ENCODE peak calls at places on chromosomes 5 and 9, in seven cellular contexts. R is neuronal stem cell, T is H9, L is mesenchymal stem cell, Z is H1, W is mesendoderm, P is trophoblast cell. Q is an unnamed sample.

GRCh38 chr5:132662925-132663770 is 5.2 kb downstream of the IL13 start:
- DNase-seq in R (no peak), T (no peak), L (peak), Z (no peak), W (peak), P (no peak), Q (peak)

GRCh38 chr9:113651896-113652295 is 188.4 kb downstream of the RGS3 start:
- DNase-seq in R (no peak), T (no peak), L (no peak), Z (no peak), W (no peak), P (no peak), Q (no peak)

GRCh38 chr5:112097768-112098167 is 321.3 kb downstream of the EPB41L4A start:
- DNase-seq in R (no peak), T (no peak), L (no peak), Z (no peak), W (no peak), P (no peak), Q (no peak)

GRCh38 chr5:141734501-141735231 is 52.6 kb upstream of the ARAP3 start:
- DNase-seq in R (peak), T (peak), L (peak), Z (no peak), W (peak), P (peak), Q (peak)

GRCh38 chr9:10678790-10679189 is 66.0 kb upstream of the PTPRD start:
- DNase-seq in R (no peak), T (no peak), L (peak), Z (no peak), W (no peak), P (no peak), Q (peak)

GRCh38 chr5:164002653-164003052 is 497.2 kb downstream of the MAT2B start:
- DNase-seq in R (no peak), T (no peak), L (peak), Z (no peak), W (no peak), P (no peak), Q (peak)

GRCh38 chr9:3664044-3664443 is 138.2 kb upstream of the RFX3 start:
- DNase-seq in R (no peak), T (no peak), L (no peak), Z (no peak), W (no peak), P (no peak), Q (peak)

GRCh38 chr5:40410939-40411635 is 268.6 kb upstream of the PTGER4 start:
- DNase-seq in R (no peak), T (no peak), L (peak), Z (no peak), W (no peak), P (peak), Q (peak)

GRCh38 chr9:98101868-98102273 is 17.2 kb downstream of the TRIM14 start:
- DNase-seq in R (no peak), T (peak), L (no peak), Z (no peak), W (no peak), P (no peak), Q (peak)

GRCh38 chr5:143427122-143427735 is 23.7 kb upstream of the NR3C1 start:
- DNase-seq in R (no peak), T (no peak), L (no peak), Z (no peak), W (no peak), P (no peak), Q (no peak)

GRCh38 chr5:38777111-38777510 is 68.7 kb upstream of the OSMR start:
- DNase-seq in R (no peak), T (no peak), L (no peak), Z (no peak), W (no peak), P (no peak), Q (no peak)

GRCh38 chr5:38782185-38782584 is 63.6 kb upstream of the OSMR start:
- DNase-seq in R (no peak), T (no peak), L (no peak), Z (no peak), W (no peak), P (no peak), Q (no peak)

GRCh38 chr5:38780316-38780715 is 65.5 kb upstream of the OSMR start:
- DNase-seq in R (no peak), T (no peak), L (peak), Z (no peak), W (no peak), P (no peak), Q (peak)

GRCh38 chr5:38780950-38781349 is 64.9 kb upstream of the OSMR start:
- DNase-seq in R (no peak), T (no peak), L (peak), Z (no peak), W (no peak), P (no peak), Q (peak)

DNA sequence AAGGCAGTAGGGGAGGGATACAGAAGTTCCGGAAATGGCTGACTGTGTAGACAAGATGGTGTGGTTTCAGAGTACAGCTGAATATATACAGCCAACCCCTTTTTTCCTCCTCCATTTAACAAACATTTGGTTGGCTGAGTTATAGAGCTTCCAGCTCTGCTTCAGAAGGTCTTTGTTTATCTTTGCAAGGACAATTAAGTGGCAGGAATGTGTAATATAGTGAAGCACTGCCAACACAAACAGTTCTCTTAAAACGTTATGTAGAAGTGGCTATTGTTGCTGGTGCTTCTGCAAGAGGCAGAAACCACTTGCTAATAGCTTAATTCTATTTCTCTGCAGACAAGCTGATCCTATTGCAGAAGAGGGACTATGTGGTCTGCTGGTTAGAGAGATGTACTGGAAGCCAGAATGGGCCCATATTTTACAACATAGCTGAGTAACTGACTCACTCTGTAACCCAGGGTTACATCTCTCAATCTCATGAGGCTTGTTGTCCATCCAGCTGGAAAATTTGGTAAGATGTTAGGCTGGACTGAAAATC is 62.7 kb upstream of the OSMR start:
- DNase-seq in R (no peak), T (no peak), L (peak), Z (no peak), W (peak), P (peak), Q (peak)
- H4K8ac ChIP-seq in R (no peak), T (no peak), L (no peak), Z (no peak), W (no peak), P (no peak), Q (peak)

DNA sequence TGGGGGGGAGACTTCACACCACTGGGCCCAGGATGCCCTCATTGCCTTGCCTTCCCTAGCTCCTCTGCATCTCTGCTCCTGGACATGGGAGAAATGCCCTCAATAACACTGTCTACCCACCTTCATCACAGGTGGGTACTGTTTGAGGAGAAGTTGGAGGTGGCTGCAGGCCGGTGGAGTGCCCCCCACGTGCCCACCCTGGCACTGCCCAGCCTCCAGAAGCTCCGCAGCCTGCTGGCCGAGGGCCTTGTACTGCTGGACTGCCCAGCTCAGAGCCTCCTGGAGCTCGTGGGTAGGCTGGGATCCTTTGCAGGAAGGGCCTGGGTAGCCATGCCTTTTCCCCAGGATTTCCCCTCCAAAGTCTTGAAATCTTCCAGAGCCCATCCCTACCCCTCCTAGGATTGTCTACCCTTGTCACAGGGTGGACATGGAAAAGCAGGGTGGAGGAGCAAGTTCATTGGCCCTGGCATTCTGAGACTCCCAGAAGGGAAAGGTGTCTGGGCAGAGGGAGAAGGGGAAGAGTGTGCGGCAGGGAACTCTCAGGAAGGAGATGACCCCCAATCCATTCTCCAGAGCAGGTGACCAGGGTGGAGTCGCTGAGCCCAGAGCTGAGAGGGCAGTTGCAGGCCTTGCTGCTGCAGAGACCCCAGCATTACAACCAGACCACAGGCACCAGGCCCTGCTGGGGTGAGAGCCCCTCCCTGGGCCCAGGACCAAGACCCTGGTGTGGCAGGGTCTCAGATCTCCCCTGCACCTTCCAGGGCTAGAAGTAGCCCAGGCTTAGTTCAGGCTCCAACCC is 886 bp downstream of the SLC4A9 start:
- DNase-seq in R (no peak), T (no peak), L (no peak), Z (no peak), W (no peak), P (no peak), Q (no peak)
- H4K8ac ChIP-seq in R (no peak), T (no peak), L (no peak), Z (no peak), W (no peak), P (no peak), Q (no peak)

GRCh38 chr9:91577540-91577939 is 153.9 kb upstream of the NFIL3 start:
- DNase-seq in R (no peak), T (no peak), L (no peak), Z (no peak), W (peak), P (no peak), Q (no peak)

GRCh38 chr9:91572811-91573210 is 149.2 kb upstream of the NFIL3 start:
- DNase-seq in R (no peak), T (no peak), L (no peak), Z (no peak), W (no peak), P (no peak), Q (no peak)

GRCh38 chr9:91567642-91568274 is 144.1 kb upstream of the NFIL3 start:
- DNase-seq in R (no peak), T (no peak), L (no peak), Z (no peak), W (no peak), P (no peak), Q (no peak)

GRCh38 chr9:91571036-91571435 is 147.4 kb upstream of the NFIL3 start:
- DNase-seq in R (no peak), T (no peak), L (peak), Z (no peak), W (no peak), P (no peak), Q (no peak)

DNA sequence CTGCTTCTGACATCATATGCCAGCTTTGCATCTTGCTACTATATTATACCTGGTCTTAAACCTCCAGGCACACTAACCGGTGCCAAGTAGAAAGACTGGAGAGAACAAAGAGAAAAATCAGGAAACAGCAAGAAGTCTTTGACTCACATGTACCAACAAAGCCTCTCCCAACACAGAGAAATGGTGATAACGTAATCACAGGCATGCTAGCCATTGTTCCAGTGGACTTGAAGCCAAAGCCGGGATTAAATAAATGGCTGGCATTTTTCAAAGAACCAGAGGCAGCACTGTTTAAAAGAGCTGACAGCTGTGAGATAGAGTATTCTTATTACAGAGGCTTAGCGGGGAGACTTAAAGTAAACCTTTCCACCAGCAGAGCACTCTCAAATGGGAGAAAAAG is 148.4 kb upstream of the NFIL3 start:
- DNase-seq in R (peak), T (no peak), L (peak), Z (no peak), W (peak), P (no peak), Q (peak)
- H4K8ac ChIP-seq in R (no peak), T (no peak), L (no peak), Z (no peak), W (no peak), P (no peak), Q (no peak)

GRCh38 chr9:109863961-109864360 is 84.0 kb downstream of the PALM2AKAP2 start:
- DNase-seq in R (no peak), T (no peak), L (peak), Z (no peak), W (no peak), P (no peak), Q (no peak)
- H4K8ac ChIP-seq in R (no peak), T (no peak), L (no peak), Z (no peak), W (no peak), P (no peak), Q (no peak)

DNA sequence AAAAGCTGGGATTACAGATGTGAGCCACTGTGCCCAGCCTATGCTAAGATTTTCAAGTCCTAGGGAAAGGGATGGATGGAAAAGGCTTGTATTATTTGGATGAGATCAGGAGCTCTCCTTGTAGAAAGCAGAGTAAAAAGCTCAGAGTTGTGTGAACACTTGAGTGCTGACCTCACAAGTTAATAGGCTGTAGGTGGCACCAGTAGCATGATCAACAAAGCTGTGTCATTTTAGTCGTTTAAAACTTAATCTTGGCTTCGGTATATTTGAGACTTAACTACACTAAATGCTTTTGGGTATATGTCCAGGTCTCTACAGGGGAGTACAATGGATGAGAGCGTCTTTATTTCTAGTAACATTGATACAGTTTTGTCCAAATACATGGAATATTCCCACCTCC is 264.2 kb downstream of the TMEM38B start:
- DNase-seq in R (no peak), T (no peak), L (no peak), Z (no peak), W (no peak), P (no peak), Q (no peak)
- H4K8ac ChIP-seq in R (no peak), T (no peak), L (no peak), Z (no peak), W (no peak), P (no peak), Q (no peak)

GRCh38 chr5:115414406-115415142 is 118.1 kb upstream of the CCDC112 start:
- DNase-seq in R (no peak), T (no peak), L (peak), Z (no peak), W (no peak), P (peak), Q (peak)
- H4K8ac ChIP-seq in R (no peak), T (no peak), L (no peak), Z (no peak), W (no peak), P (no peak), Q (peak)

DNA sequence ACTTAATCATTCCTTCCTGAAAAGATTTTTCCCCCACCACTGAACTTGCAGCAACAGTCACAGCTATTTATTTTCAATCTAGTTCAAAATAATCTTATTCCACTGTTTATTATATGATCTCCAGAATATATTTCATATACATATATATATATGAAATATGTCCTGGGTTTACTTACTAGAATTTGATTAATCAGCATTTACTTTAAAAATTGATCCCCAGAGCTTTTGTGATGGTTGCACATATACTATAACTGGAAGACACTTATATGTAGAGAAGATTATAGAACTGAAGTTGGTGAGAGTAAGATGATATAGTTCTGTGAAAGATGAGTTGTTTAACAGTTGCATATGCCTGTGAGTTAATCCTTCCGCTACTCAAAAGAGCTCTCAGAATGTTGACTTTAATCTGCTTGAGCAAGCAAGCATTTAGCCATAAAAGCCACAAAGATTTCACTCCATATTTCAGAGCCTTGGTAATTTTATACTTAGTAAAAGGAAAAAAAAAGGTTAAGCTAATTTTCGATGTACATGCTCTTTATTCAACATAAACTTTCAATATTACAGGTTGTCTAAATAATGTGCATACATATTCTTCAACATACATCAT is 399.3 kb upstream of the CDH9 start:
- DNase-seq in R (no peak), T (no peak), L (no peak), Z (no peak), W (no peak), P (no peak), Q (no peak)
- H4K8ac ChIP-seq in R (no peak), T (no peak), L (no peak), Z (no peak), W (no peak), P (no peak), Q (no peak)

DNA sequence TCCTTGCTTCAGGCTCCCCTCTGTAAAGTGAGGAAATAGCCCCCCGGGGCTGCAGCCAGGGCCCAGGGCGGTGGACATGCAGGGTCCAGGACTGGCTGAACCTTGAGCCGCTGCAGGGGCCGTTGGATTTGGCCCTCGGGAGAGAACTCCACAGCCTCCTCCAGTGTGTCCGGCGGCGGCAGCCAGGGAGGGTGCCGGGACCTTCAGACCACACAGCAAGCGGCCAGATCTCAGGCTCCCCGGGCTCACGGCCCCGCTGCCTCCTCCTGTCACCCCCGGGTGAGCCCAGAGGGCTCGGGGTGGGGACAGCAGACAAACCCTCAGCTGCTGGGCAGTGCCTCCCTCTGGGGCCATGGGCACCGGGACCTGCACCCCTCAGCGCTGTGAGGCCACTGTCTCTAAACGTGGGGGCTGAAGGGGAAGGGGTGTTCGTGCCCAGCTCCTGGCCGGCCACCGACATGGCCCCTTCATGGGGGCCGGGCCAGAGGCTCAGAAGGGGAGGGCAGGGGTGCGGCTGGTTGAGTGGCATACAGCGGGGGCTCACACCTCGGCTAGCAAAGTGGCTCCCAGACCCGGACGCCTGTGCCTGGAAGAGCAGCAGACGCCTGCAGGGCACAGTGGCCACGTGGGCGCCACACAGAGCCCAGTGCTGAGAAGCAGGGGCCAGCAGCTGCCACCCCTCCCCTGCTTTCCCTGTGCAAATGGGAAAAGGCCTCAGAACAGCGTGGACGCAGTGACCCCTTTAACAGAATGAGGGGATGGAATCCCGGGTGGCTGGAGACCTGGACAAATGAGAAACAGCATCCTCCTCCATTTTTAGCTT is 19.7 kb downstream of the SLC9A3 start:
- DNase-seq in R (no peak), T (no peak), L (no peak), Z (no peak), W (no peak), P (no peak), Q (no peak)
- H4K8ac ChIP-seq in R (no peak), T (no peak), L (no peak), Z (no peak), W (no peak), P (no peak), Q (no peak)

GRCh38 chr9:16575142-16575877 is 295.2 kb downstream of the BNC2 start:
- DNase-seq in R (no peak), T (no peak), L (no peak), Z (no peak), W (peak), P (no peak), Q (no peak)

GRCh38 chr9:16575878-16576245 is 294.6 kb downstream of the BNC2 start:
- DNase-seq in R (no peak), T (no peak), L (no peak), Z (no peak), W (no peak), P (no peak), Q (no peak)

GRCh38 chr9:16572005-16572727 is 298.3 kb downstream of the BNC2 start:
- DNase-seq in R (peak), T (no peak), L (no peak), Z (no peak), W (no peak), P (no peak), Q (no peak)

DNA sequence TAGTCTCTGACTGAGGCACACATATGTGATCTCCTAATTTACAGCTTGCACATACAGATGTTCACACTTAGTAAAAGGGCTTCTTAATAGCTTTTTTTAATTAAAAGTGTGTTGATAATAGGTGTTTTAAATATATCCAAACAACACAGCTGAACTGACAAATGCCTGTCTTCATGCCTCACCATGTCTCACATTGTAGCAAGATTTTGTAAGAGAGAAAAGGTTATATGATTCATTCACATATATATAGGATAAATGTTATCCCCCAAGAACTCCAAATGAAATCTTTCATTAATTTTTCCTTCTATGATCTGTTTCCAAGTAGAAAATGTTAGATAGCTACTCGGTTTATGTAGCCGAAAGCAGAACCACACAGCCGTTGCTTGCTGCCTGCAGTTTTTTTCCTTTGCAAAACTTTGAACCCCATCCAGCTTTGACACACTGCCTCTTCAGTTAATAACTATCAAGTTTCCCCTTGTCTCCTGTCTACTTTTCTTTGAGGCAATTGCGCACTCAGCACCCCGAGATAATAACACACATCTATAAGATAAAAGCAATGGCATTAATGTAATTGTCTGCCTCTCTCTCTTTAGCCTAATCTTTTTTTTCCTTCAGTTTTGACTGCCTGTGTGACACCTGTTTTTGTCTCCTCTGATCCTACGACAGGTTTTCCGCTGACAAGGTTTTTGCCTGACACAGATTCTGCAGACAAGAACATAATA is 299.2 kb downstream of the BNC2 start:
- DNase-seq in R (no peak), T (no peak), L (no peak), Z (no peak), W (no peak), P (no peak), Q (peak)
- H4K8ac ChIP-seq in R (no peak), T (no peak), L (no peak), Z (no peak), W (no peak), P (no peak), Q (no peak)